ENCODE peak calls at places on chromosome 17, in five cellular contexts. T is stomach, L is heart left ventricle, O is A549, Y is uterus. Z is an unnamed sample.

GRCh38 chr17:35314415-35315216 is 58.8 kb downstream of the SLFN11 start:
- DNase-seq in O (no peak), Y (no peak), T (no peak), L (peak; percentile 27), Z (peak; percentile 46)

GRCh38 chr17:55348749-55349354 is 72.8 kb downstream of the MMD start:
- DNase-seq in Y (peak; percentile 44), L (peak; percentile 35), T (peak; percentile 63), O (peak; percentile 40), Z (peak; percentile 49)

GRCh38 chr17:12603566-12603965 is 62.1 kb upstream of the MYOCD start:
- DNase-seq in Y (no peak), L (no peak), T (no peak), O (no peak), Z (no peak)

GRCh38 chr17:69594641-69595040 is 180.1 kb downstream of the MAP2K6 start:
- DNase-seq in T (no peak), Y (no peak), O (no peak), L (no peak), Z (no peak)

GRCh38 chr17:2545393-2545792 is 33.7 kb upstream of the METTL16 start:
- DNase-seq in Y (no peak), O (no peak), L (peak; percentile 74), T (peak; percentile 37), Z (no peak)

GRCh38 chr17:72176902-72177660 is 56.3 kb downstream of the SOX9 start:
- DNase-seq in T (no peak), O (no peak), Y (no peak), L (no peak), Z (no peak)

GRCh38 chr17:27586203-27586701 is 44.7 kb upstream of the LGALS9 start:
- DNase-seq in O (no peak), L (no peak), Y (no peak), T (no peak), Z (no peak)

GRCh38 chr17:74922172-74922571 is 883 bp downstream of the USH1G start:
- DNase-seq in O (no peak), Y (no peak), T (no peak), L (no peak), Z (no peak)

GRCh38 chr17:40886090-40886489 is 1.0 kb upstream of the KRT20 start:
- DNase-seq in Y (no peak), O (no peak), T (no peak), L (no peak), Z (no peak)

GRCh38 chr17:60142872-60143499 is 6.8 kb upstream of the CA4 start:
- DNase-seq in O (peak; percentile 80), Y (peak; percentile 64), L (peak; percentile 87), T (peak; percentile 93), Z (no peak)

GRCh38 chr17:14559720-14560119 is 258.8 kb downstream of the HS3ST3B1 start:
- DNase-seq in Y (no peak), L (no peak), T (no peak), O (no peak), Z (no peak)

GRCh38 chr17:48486557-48486956 is 44.3 kb downstream of the HOXB1 start:
- DNase-seq in L (no peak), Y (no peak), O (peak; percentile 36), T (no peak), Z (no peak)

GRCh38 chr17:50627782-50628601 is 6.7 kb upstream of the ABCC3 start:
- DNase-seq in O (no peak), T (peak; percentile 42), L (no peak), Y (no peak), Z (no peak)

GRCh38 chr17:57431415-57431814 is 175.1 kb downstream of the MSI2 start:
- DNase-seq in O (no peak), T (no peak), L (no peak), Y (no peak), Z (no peak)

GRCh38 chr17:1275962-1276736 is 3.3 kb upstream of the TRARG1 start:
- DNase-seq in O (peak; percentile 79), T (peak; percentile 73), L (peak; percentile 65), Y (peak; percentile 49), Z (no peak)

GRCh38 chr17:1274243-1274608 is 4.0 kb downstream of the BHLHA9 start:
- DNase-seq in O (no peak), Y (no peak), T (no peak), L (no peak), Z (no peak)

GRCh38 chr17:1273492-1274242 is 3.4 kb downstream of the BHLHA9 start:
- DNase-seq in T (no peak), Y (no peak), O (no peak), L (no peak), Z (no peak)

GRCh38 chr17:1272701-1273100 is 2.5 kb downstream of the BHLHA9 start:
- DNase-seq in L (no peak), O (no peak), T (no peak), Y (no peak), Z (no peak)

GRCh38 chr17:1275205-1275961 is 4.1 kb upstream of the TRARG1 start:
- DNase-seq in T (no peak), Y (no peak), L (no peak), O (no peak), Z (no peak)
- H3K4me3 ChIP-seq in T (no peak overlapping the region), Y (no peak overlapping the region), L (no peak overlapping the region), O (no peak overlapping the region), Z (no peak overlapping the region)

GRCh38 chr17:42121066-42121769 is at the start of gene KAT2A:
- DNase-seq in Y (peak; percentile 87), L (peak; percentile 90), T (peak; percentile 84), O (peak; percentile 99), Z (peak; percentile 85)
- TF ChIP-seq POLR2A in Y (peak; percentile 40), L (peak; percentile 51), T (no peak), O (peak; percentile 93), Z (no peak)

DNA sequence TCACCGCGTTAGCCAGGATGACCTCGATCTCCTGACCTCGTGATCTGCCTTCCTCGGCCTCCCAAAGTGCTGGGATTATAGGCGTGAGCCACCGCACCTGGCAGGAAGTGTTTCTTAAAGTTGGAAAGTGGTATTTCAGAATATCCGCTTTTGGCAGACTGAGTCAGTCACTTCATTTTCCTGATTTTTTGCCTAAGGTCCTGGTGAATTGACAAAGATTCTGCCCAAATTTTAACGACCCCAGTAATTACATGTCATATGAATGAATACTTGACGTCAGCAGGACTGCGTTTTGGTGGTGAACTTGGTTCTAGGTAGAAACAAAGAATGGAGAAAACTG is 4.5 kb upstream of the BRCA1 start:
- DNase-seq in T (no peak), Y (no peak), O (no peak), L (no peak), Z (no peak)
- H3K4me3 ChIP-seq in T (peak overlapping the region; percentile 3), Y (no peak overlapping the region), O (no peak overlapping the region), L (no peak overlapping the region), Z (peak overlapping the region; percentile 37)

DNA sequence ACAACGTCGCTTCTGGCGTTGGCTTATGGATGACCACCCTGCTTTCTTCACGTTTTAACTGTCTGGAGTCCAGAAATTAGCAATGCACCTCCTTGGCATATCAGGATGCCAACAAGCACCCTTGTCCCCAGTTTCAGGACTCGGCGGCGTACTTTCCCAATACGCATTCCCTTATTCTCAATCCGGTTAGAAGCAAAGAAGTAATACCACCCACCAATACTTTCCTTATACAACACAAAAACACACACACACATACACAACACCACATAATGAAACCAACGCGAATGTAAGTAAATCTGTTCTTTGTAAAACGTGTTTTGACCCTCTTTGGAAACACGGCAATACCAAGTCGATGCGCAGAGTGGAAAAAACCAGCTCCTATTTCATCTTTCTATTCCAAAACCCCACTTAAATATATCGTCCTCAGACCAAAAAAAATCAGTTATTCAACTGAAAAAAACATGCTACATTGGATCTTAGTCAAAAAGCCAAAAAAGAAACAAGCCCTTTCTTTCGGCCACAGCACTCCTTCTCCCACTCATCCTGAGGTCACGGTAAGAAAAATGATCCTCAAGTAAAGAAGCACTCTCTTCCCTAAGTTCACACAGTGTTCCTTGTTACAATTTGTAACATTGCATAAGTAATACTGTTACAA is 31.1 kb upstream of the ARL4D start:
- DNase-seq in Y (no peak), L (no peak), O (peak; percentile 90), T (no peak), Z (no peak)
- TF ChIP-seq POLR2A in Y (no peak), L (no peak), O (peak; percentile 97), T (no peak), Z (no peak)

GRCh38 chr17:29158096-29158495 is 22.1 kb downstream of the MYO18A start:
- DNase-seq in O (no peak), T (no peak), L (no peak), Y (no peak), Z (no peak)

GRCh38 chr17:29159286-29159860 is 20.8 kb downstream of the MYO18A start:
- DNase-seq in Y (no peak), O (no peak), L (no peak), T (no peak), Z (no peak)

GRCh38 chr17:29160253-29160652 is 19.9 kb downstream of the MYO18A start:
- DNase-seq in L (no peak), T (no peak), O (no peak), Y (no peak), Z (no peak)

GRCh38 chr17:29157310-29157709 is 22.9 kb downstream of the MYO18A start:
- DNase-seq in T (no peak), Y (no peak), O (no peak), L (no peak), Z (no peak)

GRCh38 chr17:29158515-29159275 is 21.5 kb downstream of the MYO18A start:
- DNase-seq in T (no peak), Y (no peak), O (no peak), L (no peak), Z (no peak)
- H3K4me3 ChIP-seq in T (peak overlapping the region; percentile 6), Y (no peak overlapping the region), O (no peak overlapping the region), L (no peak overlapping the region), Z (no peak overlapping the region)

GRCh38 chr17:63775420-63775819 is 1.4 kb downstream of the DDX42 start:
- DNase-seq in O (no peak), Y (no peak), T (no peak), L (no peak), Z (no peak)

GRCh38 chr17:63774982-63775290 is 966 bp downstream of the DDX42 start:
- DNase-seq in L (no peak), Y (no peak), T (no peak), O (no peak), Z (no peak)

GRCh38 chr17:63773272-63774140 is at the start of gene CCDC47:
- DNase-seq in T (peak; percentile 99), Y (peak; percentile 99), L (peak; percentile 98), O (peak; percentile 100), Z (peak; percentile 99)

GRCh38 chr17:63772801-63773271 is 561 bp downstream of the CCDC47 start:
- DNase-seq in T (no peak), Y (no peak), O (no peak), L (no peak), Z (no peak)

DNA sequence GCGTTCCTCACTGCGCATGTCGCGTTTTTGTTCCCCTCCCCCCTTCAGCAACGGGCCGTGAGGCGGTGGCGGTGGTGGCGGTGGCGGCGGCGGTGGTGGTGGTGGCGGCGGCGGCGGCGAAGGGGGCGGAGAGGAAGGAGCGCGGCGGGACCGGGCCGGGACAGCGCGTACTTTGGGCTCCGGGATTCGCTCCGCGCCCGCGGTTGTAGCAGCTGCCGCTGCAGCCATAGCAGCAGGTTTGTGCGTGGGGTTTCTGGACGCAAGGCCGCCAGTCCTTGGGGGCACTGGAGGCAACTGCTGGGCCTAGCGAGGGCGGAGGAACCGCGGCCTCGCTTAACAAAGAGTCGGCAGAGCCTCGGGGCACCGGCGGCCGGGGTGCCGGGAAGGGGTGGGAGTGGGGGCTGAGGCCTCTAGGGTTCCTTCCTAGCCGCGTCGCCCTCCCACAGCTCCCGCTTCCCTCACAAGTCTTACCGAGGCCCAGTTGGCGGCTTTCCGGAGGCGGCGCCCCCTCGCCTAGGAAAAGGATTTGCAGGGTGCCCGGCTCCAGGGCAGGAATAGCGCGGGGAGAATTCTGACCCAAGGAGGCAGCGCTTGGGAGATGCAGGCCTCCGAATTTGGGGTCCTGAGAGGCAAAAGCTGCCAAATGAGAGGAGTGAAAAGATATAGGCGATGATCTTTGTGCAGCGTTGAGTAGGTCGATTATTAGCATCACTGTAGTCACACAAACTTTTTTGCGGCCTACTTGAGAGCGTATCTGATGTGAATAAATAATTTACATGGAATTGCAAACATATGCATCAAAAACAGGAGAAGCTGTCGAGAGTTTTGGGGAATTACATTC is at the start of gene DDX42:
- DNase-seq in Y (peak; percentile 89), T (peak; percentile 91), O (peak; percentile 58), L (peak; percentile 93), Z (peak; percentile 96)
- TF ChIP-seq POLR2A in Y (peak; percentile 24), T (no peak), O (no peak), L (no peak), Z (no peak)